ENCODE peak calls at places on chromosomes 5 and 9, in seven cellular contexts. One of them, this sample, is unnamed.

GRCh38 chr5:134029156-134029555 is 24.4 kb upstream of the VDAC1 start:
- DNase-seq in germinal center: no peak
- DNase-seq in T-helper 2 cell: no peak
- DNase-seq in stimulated activated CD4-positive, alpha-beta T cell treated with anti-CD3 and anti-CD28 coated beads, Interleukin-1b, Interleukin-23, amount 100 ng/mL, for 1 hour: no peak
- DNase-seq in ascending aorta: no peak
- DNase-seq in amygdala: no peak
- DNase-seq in aorta: no peak
- DNase-seq in this sample: peak; percentile 75

GRCh38 chr5:1468247-1468612 is 23.0 kb upstream of the SLC6A3 start:
- DNase-seq in germinal center: no peak
- DNase-seq in T-helper 2 cell: no peak
- DNase-seq in stimulated activated CD4-positive, alpha-beta T cell treated with anti-CD3 and anti-CD28 coated beads, Interleukin-1b, Interleukin-23, amount 100 ng/mL, for 1 hour: no peak
- DNase-seq in ascending aorta: no peak
- DNase-seq in amygdala: no peak
- DNase-seq in aorta: peak; percentile 70
- DNase-seq in this sample: no peak

GRCh38 chr5:138611295-138612220 is 36.4 kb upstream of the HSPA9 start:
- DNase-seq in germinal center: no peak
- DNase-seq in T-helper 2 cell: no peak
- DNase-seq in stimulated activated CD4-positive, alpha-beta T cell treated with anti-CD3 and anti-CD28 coated beads, Interleukin-1b, Interleukin-23, amount 100 ng/mL, for 1 hour: no peak
- DNase-seq in ascending aorta: no peak
- DNase-seq in amygdala: no peak
- DNase-seq in aorta: no peak
- DNase-seq in this sample: no peak

GRCh38 chr5:119048246-119048645 is 22.6 kb upstream of the DMXL1 start:
- DNase-seq in germinal center: no peak
- DNase-seq in T-helper 2 cell: no peak
- DNase-seq in stimulated activated CD4-positive, alpha-beta T cell treated with anti-CD3 and anti-CD28 coated beads, Interleukin-1b, Interleukin-23, amount 100 ng/mL, for 1 hour: no peak
- DNase-seq in ascending aorta: no peak
- DNase-seq in amygdala: no peak
- DNase-seq in aorta: no peak
- DNase-seq in this sample: no peak

GRCh38 chr5:59356813-59357381 is 536.6 kb downstream of the PDE4D start:
- DNase-seq in germinal center: no peak
- DNase-seq in T-helper 2 cell: no peak
- DNase-seq in stimulated activated CD4-positive, alpha-beta T cell treated with anti-CD3 and anti-CD28 coated beads, Interleukin-1b, Interleukin-23, amount 100 ng/mL, for 1 hour: no peak
- DNase-seq in ascending aorta: no peak
- DNase-seq in amygdala: no peak
- DNase-seq in aorta: peak; percentile 66
- DNase-seq in this sample: no peak

GRCh38 chr5:132947661-132948060 is 15.8 kb downstream of the AFF4 start:
- DNase-seq in germinal center: no peak
- DNase-seq in T-helper 2 cell: no peak
- DNase-seq in stimulated activated CD4-positive, alpha-beta T cell treated with anti-CD3 and anti-CD28 coated beads, Interleukin-1b, Interleukin-23, amount 100 ng/mL, for 1 hour: no peak
- DNase-seq in ascending aorta: no peak
- DNase-seq in amygdala: no peak
- DNase-seq in aorta: no peak
- DNase-seq in this sample: no peak

GRCh38 chr5:14210729-14211128 is 67.6 kb downstream of the TRIO start:
- DNase-seq in germinal center: no peak
- DNase-seq in T-helper 2 cell: no peak
- DNase-seq in stimulated activated CD4-positive, alpha-beta T cell treated with anti-CD3 and anti-CD28 coated beads, Interleukin-1b, Interleukin-23, amount 100 ng/mL, for 1 hour: no peak
- DNase-seq in ascending aorta: no peak
- DNase-seq in amygdala: no peak
- DNase-seq in aorta: no peak
- DNase-seq in this sample: no peak

GRCh38 chr9:72728031-72728770 is 206.8 kb downstream of the TMC1 start:
- DNase-seq in germinal center: no peak
- DNase-seq in T-helper 2 cell: no peak
- DNase-seq in stimulated activated CD4-positive, alpha-beta T cell treated with anti-CD3 and anti-CD28 coated beads, Interleukin-1b, Interleukin-23, amount 100 ng/mL, for 1 hour: no peak
- DNase-seq in ascending aorta: no peak
- DNase-seq in amygdala: no peak
- DNase-seq in aorta: no peak
- DNase-seq in this sample: no peak

GRCh38 chr5:21680196-21680595 is 1172.9 kb downstream of the CDH12 start:
- DNase-seq in germinal center: no peak
- DNase-seq in T-helper 2 cell: no peak
- DNase-seq in stimulated activated CD4-positive, alpha-beta T cell treated with anti-CD3 and anti-CD28 coated beads, Interleukin-1b, Interleukin-23, amount 100 ng/mL, for 1 hour: no peak
- DNase-seq in ascending aorta: no peak
- DNase-seq in amygdala: no peak
- DNase-seq in aorta: no peak
- DNase-seq in this sample: peak; percentile 62

GRCh38 chr9:135839516-135839915 is 67.8 kb downstream of the CAMSAP1 start:
- DNase-seq in germinal center: no peak
- DNase-seq in T-helper 2 cell: no peak
- DNase-seq in stimulated activated CD4-positive, alpha-beta T cell treated with anti-CD3 and anti-CD28 coated beads, Interleukin-1b, Interleukin-23, amount 100 ng/mL, for 1 hour: no peak
- DNase-seq in ascending aorta: no peak
- DNase-seq in amygdala: no peak
- DNase-seq in aorta: peak; percentile 45
- DNase-seq in this sample: no peak

GRCh38 chr9:113879318-113879717 is 3.2 kb downstream of the ZNF618 start:
- DNase-seq in germinal center: no peak
- DNase-seq in T-helper 2 cell: no peak
- DNase-seq in stimulated activated CD4-positive, alpha-beta T cell treated with anti-CD3 and anti-CD28 coated beads, Interleukin-1b, Interleukin-23, amount 100 ng/mL, for 1 hour: no peak
- DNase-seq in ascending aorta: no peak
- DNase-seq in amygdala: no peak
- DNase-seq in aorta: no peak
- DNase-seq in this sample: no peak

GRCh38 chr9:116372081-116372673 is 218.6 kb downstream of the PAPPA start:
- DNase-seq in germinal center: no peak
- DNase-seq in T-helper 2 cell: no peak
- DNase-seq in stimulated activated CD4-positive, alpha-beta T cell treated with anti-CD3 and anti-CD28 coated beads, Interleukin-1b, Interleukin-23, amount 100 ng/mL, for 1 hour: no peak
- DNase-seq in ascending aorta: no peak
- DNase-seq in amygdala: no peak
- DNase-seq in aorta: no peak
- DNase-seq in this sample: no peak

GRCh38 chr9:93813687-93814560 is 141.2 kb downstream of the BARX1 start:
- DNase-seq in germinal center: no peak
- DNase-seq in T-helper 2 cell: no peak
- DNase-seq in stimulated activated CD4-positive, alpha-beta T cell treated with anti-CD3 and anti-CD28 coated beads, Interleukin-1b, Interleukin-23, amount 100 ng/mL, for 1 hour: no peak
- DNase-seq in ascending aorta: no peak
- DNase-seq in amygdala: no peak
- DNase-seq in aorta: peak; percentile 48
- DNase-seq in this sample: no peak

GRCh38 chr5:142929602-142930001 is 159.4 kb downstream of the ARHGAP26 start:
- DNase-seq in germinal center: no peak
- DNase-seq in T-helper 2 cell: no peak
- DNase-seq in stimulated activated CD4-positive, alpha-beta T cell treated with anti-CD3 and anti-CD28 coated beads, Interleukin-1b, Interleukin-23, amount 100 ng/mL, for 1 hour: no peak
- DNase-seq in ascending aorta: no peak
- DNase-seq in amygdala: no peak
- DNase-seq in aorta: no peak
- DNase-seq in this sample: no peak

GRCh38 chr9:126842977-126843799 is 17.3 kb upstream of the ZBTB34 start:
- DNase-seq in germinal center: peak; percentile 57
- DNase-seq in T-helper 2 cell: no peak
- DNase-seq in stimulated activated CD4-positive, alpha-beta T cell treated with anti-CD3 and anti-CD28 coated beads, Interleukin-1b, Interleukin-23, amount 100 ng/mL, for 1 hour: no peak
- DNase-seq in ascending aorta: no peak
- DNase-seq in amygdala: no peak
- DNase-seq in aorta: no peak
- DNase-seq in this sample: no peak

GRCh38 chr5:175706499-175706898 is 48.6 kb downstream of the HRH2 start:
- DNase-seq in germinal center: no peak
- DNase-seq in T-helper 2 cell: no peak
- DNase-seq in stimulated activated CD4-positive, alpha-beta T cell treated with anti-CD3 and anti-CD28 coated beads, Interleukin-1b, Interleukin-23, amount 100 ng/mL, for 1 hour: no peak
- DNase-seq in ascending aorta: no peak
- DNase-seq in amygdala: no peak
- DNase-seq in aorta: no peak
- DNase-seq in this sample: no peak

GRCh38 chr5:95817430-95817829 is 5.1 kb downstream of the GLRX start:
- DNase-seq in germinal center: no peak
- DNase-seq in T-helper 2 cell: no peak
- DNase-seq in stimulated activated CD4-positive, alpha-beta T cell treated with anti-CD3 and anti-CD28 coated beads, Interleukin-1b, Interleukin-23, amount 100 ng/mL, for 1 hour: no peak
- DNase-seq in ascending aorta: no peak
- DNase-seq in amygdala: no peak
- DNase-seq in aorta: no peak
- DNase-seq in this sample: no peak

GRCh38 chr5:150512368-150512747 is 4.4 kb downstream of the NDST1 start:
- DNase-seq in germinal center: no peak
- DNase-seq in T-helper 2 cell: no peak
- DNase-seq in stimulated activated CD4-positive, alpha-beta T cell treated with anti-CD3 and anti-CD28 coated beads, Interleukin-1b, Interleukin-23, amount 100 ng/mL, for 1 hour: no peak
- DNase-seq in ascending aorta: no peak
- DNase-seq in amygdala: no peak
- DNase-seq in aorta: no peak
- DNase-seq in this sample: no peak

GRCh38 chr5:123035950-123036390 is 555 bp downstream of the PPIC start:
- DNase-seq in germinal center: peak; percentile 17
- DNase-seq in T-helper 2 cell: no peak
- DNase-seq in stimulated activated CD4-positive, alpha-beta T cell treated with anti-CD3 and anti-CD28 coated beads, Interleukin-1b, Interleukin-23, amount 100 ng/mL, for 1 hour: no peak
- DNase-seq in ascending aorta: no peak
- DNase-seq in amygdala: no peak
- DNase-seq in aorta: peak; percentile 90
- DNase-seq in this sample: no peak

GRCh38 chr5:89034588-89034987 is 151.6 kb upstream of the MEF2C start:
- DNase-seq in germinal center: no peak
- DNase-seq in T-helper 2 cell: no peak
- DNase-seq in stimulated activated CD4-positive, alpha-beta T cell treated with anti-CD3 and anti-CD28 coated beads, Interleukin-1b, Interleukin-23, amount 100 ng/mL, for 1 hour: no peak
- DNase-seq in ascending aorta: no peak
- DNase-seq in amygdala: no peak
- DNase-seq in aorta: no peak
- DNase-seq in this sample: no peak

GRCh38 chr9:99749641-99750040 is 72.0 kb upstream of the NR4A3 start:
- DNase-seq in germinal center: no peak
- DNase-seq in T-helper 2 cell: no peak
- DNase-seq in stimulated activated CD4-positive, alpha-beta T cell treated with anti-CD3 and anti-CD28 coated beads, Interleukin-1b, Interleukin-23, amount 100 ng/mL, for 1 hour: no peak
- DNase-seq in ascending aorta: no peak
- DNase-seq in amygdala: no peak
- DNase-seq in aorta: no peak
- DNase-seq in this sample: no peak

GRCh38 chr9:86043999-86044398 is 55.4 kb downstream of the GOLM1 start:
- DNase-seq in germinal center: no peak
- DNase-seq in T-helper 2 cell: no peak
- DNase-seq in stimulated activated CD4-positive, alpha-beta T cell treated with anti-CD3 and anti-CD28 coated beads, Interleukin-1b, Interleukin-23, amount 100 ng/mL, for 1 hour: no peak
- DNase-seq in ascending aorta: no peak
- DNase-seq in amygdala: no peak
- DNase-seq in aorta: no peak
- DNase-seq in this sample: no peak

GRCh38 chr5:54383225-54383624 is 72.3 kb upstream of the HSPB3 start:
- DNase-seq in germinal center: no peak
- DNase-seq in T-helper 2 cell: no peak
- DNase-seq in stimulated activated CD4-positive, alpha-beta T cell treated with anti-CD3 and anti-CD28 coated beads, Interleukin-1b, Interleukin-23, amount 100 ng/mL, for 1 hour: no peak
- DNase-seq in ascending aorta: no peak
- DNase-seq in amygdala: no peak
- DNase-seq in aorta: no peak
- DNase-seq in this sample: no peak

GRCh38 chr5:23389543-23390215 is 117.7 kb upstream of the PRDM9 start:
- DNase-seq in germinal center: no peak
- DNase-seq in T-helper 2 cell: no peak
- DNase-seq in stimulated activated CD4-positive, alpha-beta T cell treated with anti-CD3 and anti-CD28 coated beads, Interleukin-1b, Interleukin-23, amount 100 ng/mL, for 1 hour: no peak
- DNase-seq in ascending aorta: no peak
- DNase-seq in amygdala: no peak
- DNase-seq in aorta: no peak
- DNase-seq in this sample: no peak

GRCh38 chr5:113162208-113162607 is 185.6 kb downstream of the DCP2 start:
- DNase-seq in germinal center: no peak
- DNase-seq in T-helper 2 cell: no peak
- DNase-seq in stimulated activated CD4-positive, alpha-beta T cell treated with anti-CD3 and anti-CD28 coated beads, Interleukin-1b, Interleukin-23, amount 100 ng/mL, for 1 hour: no peak
- DNase-seq in ascending aorta: no peak
- DNase-seq in amygdala: no peak
- DNase-seq in aorta: no peak
- DNase-seq in this sample: no peak

GRCh38 chr5:127961006-127961763 is 122.4 kb upstream of the SLC12A2 start:
- DNase-seq in germinal center: no peak
- DNase-seq in T-helper 2 cell: no peak
- DNase-seq in stimulated activated CD4-positive, alpha-beta T cell treated with anti-CD3 and anti-CD28 coated beads, Interleukin-1b, Interleukin-23, amount 100 ng/mL, for 1 hour: no peak
- DNase-seq in ascending aorta: no peak
- DNase-seq in amygdala: no peak
- DNase-seq in aorta: no peak
- DNase-seq in this sample: no peak

GRCh38 chr9:134566196-134566822 is 75.3 kb upstream of the COL5A1 start:
- DNase-seq in germinal center: no peak
- DNase-seq in T-helper 2 cell: no peak
- DNase-seq in stimulated activated CD4-positive, alpha-beta T cell treated with anti-CD3 and anti-CD28 coated beads, Interleukin-1b, Interleukin-23, amount 100 ng/mL, for 1 hour: no peak
- DNase-seq in ascending aorta: no peak
- DNase-seq in amygdala: no peak
- DNase-seq in aorta: peak; percentile 58
- DNase-seq in this sample: no peak

GRCh38 chr5:132815454-132815853 is 2.4 kb downstream of the SOWAHA start:
- DNase-seq in germinal center: no peak
- DNase-seq in T-helper 2 cell: no peak
- DNase-seq in stimulated activated CD4-positive, alpha-beta T cell treated with anti-CD3 and anti-CD28 coated beads, Interleukin-1b, Interleukin-23, amount 100 ng/mL, for 1 hour: no peak
- DNase-seq in ascending aorta: no peak
- DNase-seq in amygdala: no peak
- DNase-seq in aorta: no peak
- DNase-seq in this sample: no peak

GRCh38 chr5:138354926-138355378 is 2.5 kb downstream of the KDM3B start:
- DNase-seq in germinal center: peak; percentile 66
- DNase-seq in T-helper 2 cell: peak; percentile 31
- DNase-seq in stimulated activated CD4-positive, alpha-beta T cell treated with anti-CD3 and anti-CD28 coated beads, Interleukin-1b, Interleukin-23, amount 100 ng/mL, for 1 hour: no peak
- DNase-seq in ascending aorta: no peak
- DNase-seq in amygdala: no peak
- DNase-seq in aorta: no peak
- DNase-seq in this sample: peak; percentile 72

GRCh38 chr5:112312295-112312694 is 106.8 kb downstream of the EPB41L4A start:
- DNase-seq in germinal center: no peak
- DNase-seq in T-helper 2 cell: no peak
- DNase-seq in stimulated activated CD4-positive, alpha-beta T cell treated with anti-CD3 and anti-CD28 coated beads, Interleukin-1b, Interleukin-23, amount 100 ng/mL, for 1 hour: no peak
- DNase-seq in ascending aorta: no peak
- DNase-seq in amygdala: no peak
- DNase-seq in aorta: no peak
- DNase-seq in this sample: no peak

GRCh38 chr5:53334431-53334941 is 145.9 kb upstream of the FST start:
- DNase-seq in germinal center: no peak
- DNase-seq in T-helper 2 cell: no peak
- DNase-seq in stimulated activated CD4-positive, alpha-beta T cell treated with anti-CD3 and anti-CD28 coated beads, Interleukin-1b, Interleukin-23, amount 100 ng/mL, for 1 hour: no peak
- DNase-seq in ascending aorta: no peak
- DNase-seq in amygdala: no peak
- DNase-seq in aorta: no peak
- DNase-seq in this sample: peak; percentile 100